ENCODE peak calls at places on chromosomes 2 and 18, in six cellular contexts. C is right lobe of liver, E is transverse colon, K is tibial nerve, B is A549, T is heart left ventricle. X is an unnamed sample. For H3K4me1, the result is how much of the 10 kb centered on the place peaks cover.

GRCh38 chr2:186771850-186772463 is 77.0 kb downstream of the ZSWIM2 start:
- DNase-seq in C (no peak), E (no peak), K (no peak), B (no peak), T (no peak), X (no peak)

GRCh38 chr18:30971338-30971956 is 71.1 kb downstream of the DSC3 start:
- DNase-seq in C (no peak), E (no peak), K (no peak), B (no peak), T (no peak), X (no peak)

GRCh38 chr2:235238537-235238936 is 255.3 kb upstream of the AGAP1 start:
- DNase-seq in C (no peak), E (peak), K (peak), B (no peak), T (no peak), X (peak)

GRCh38 chr18:75204978-75205759 is 3.8 kb downstream of the PTGR3 start:
- DNase-seq in C (no peak), E (no peak), K (no peak), B (no peak), T (no peak), X (no peak)

GRCh38 chr2:151777911-151778310 is 43.6 kb upstream of the NEB start:
- DNase-seq in C (no peak), E (no peak), K (no peak), B (no peak), T (no peak), X (no peak)

GRCh38 chr2:29729932-29730331 is 191.5 kb downstream of the ALK start:
- DNase-seq in C (no peak), E (no peak), K (no peak), B (no peak), T (no peak), X (no peak)

GRCh38 chr2:66573412-66573811 is 138.5 kb downstream of the MEIS1 start:
- DNase-seq in C (no peak), E (no peak), K (no peak), B (no peak), T (no peak), X (no peak)

GRCh38 chr18:65725421-65726050 is 25.3 kb upstream of the CDH7 start:
- DNase-seq in C (no peak), E (peak), K (no peak), B (no peak), T (no peak), X (no peak)

GRCh38 chr2:113217455-113218282 is 43.9 kb downstream of the PSD4 start:
- DNase-seq in C (no peak), E (no peak), K (no peak), B (no peak), T (no peak), X (no peak)

GRCh38 chr2:104429978-104430740 is 423.8 kb upstream of the POU3F3 start:
- DNase-seq in C (no peak), E (no peak), K (no peak), B (no peak), T (no peak), X (no peak)

GRCh38 chr2:97781981-97782380 is 68.6 kb downstream of the ZAP70 start:
- DNase-seq in C (no peak), E (peak), K (no peak), B (no peak), T (no peak), X (no peak)

GRCh38 chr2:42971947-42972736 is 179.8 kb upstream of the HAAO start:
- DNase-seq in C (peak), E (no peak), K (no peak), B (no peak), T (no peak), X (no peak)

GRCh38 chr2:102826904-102827303 is 65.1 kb downstream of the TMEM182 start:
- DNase-seq in C (no peak), E (no peak), K (no peak), B (no peak), T (peak), X (peak)

GRCh38 chr2:43796206-43796605 is 22.4 kb downstream of the DYNC2LI1 start:
- DNase-seq in C (no peak), E (no peak), K (no peak), B (no peak), T (no peak), X (no peak)

GRCh38 chr2:173972636-173973035 is 7.5 kb upstream of the SP3 start:
- DNase-seq in C (no peak), E (no peak), K (no peak), B (no peak), T (no peak), X (no peak)

GRCh38 chr18:8538935-8539334 is 70.3 kb upstream of the RAB12 start:
- DNase-seq in C (no peak), E (no peak), K (no peak), B (no peak), T (no peak), X (no peak)

GRCh38 chr18:76345901-76346300 is 149.1 kb downstream of the ZNF516 start:
- DNase-seq in C (no peak), E (no peak), K (no peak), B (no peak), T (no peak), X (no peak)

GRCh38 chr2:65153515-65153914 is 23.6 kb upstream of the RAB1A start:
- DNase-seq in C (no peak), E (no peak), K (no peak), B (no peak), T (no peak), X (no peak)

GRCh38 chr2:1886405-1886992 is 142.2 kb upstream of the PXDN start:
- DNase-seq in C (peak), E (peak), K (peak), B (peak), T (peak), X (peak)

GRCh38 chr2:205909194-205909572 is 176.8 kb downstream of the INO80D start:
- DNase-seq in C (no peak), E (peak), K (no peak), B (no peak), T (no peak), X (no peak)

GRCh38 chr2:185802926-185803325 is 64.3 kb downstream of the FSIP2 start:
- DNase-seq in C (no peak), E (no peak), K (no peak), B (no peak), T (no peak), X (no peak)

GRCh38 chr2:119546446-119546765 is 2.2 kb downstream of the CFAP221 start:
- DNase-seq in C (no peak), E (no peak), K (no peak), B (no peak), T (no peak), X (no peak)

GRCh38 chr2:190407662-190408537 is at the start of gene MFSD6:
- DNase-seq in C (peak), E (peak), K (peak), B (peak), T (peak), X (peak)

GRCh38 chr2:18209934-18210639 is 331.6 kb downstream of the KCNS3 start:
- DNase-seq in C (no peak), E (no peak), K (no peak), B (peak), T (no peak), X (no peak)

GRCh38 chr2:182132605-182133004 is 147.0 kb downstream of the PPP1R1C start:
- DNase-seq in C (no peak), E (no peak), K (no peak), B (no peak), T (no peak), X (no peak)

GRCh38 chr2:120509991-120510735 is 164.2 kb downstream of the INHBB start:
- DNase-seq in C (peak), E (no peak), K (no peak), B (no peak), T (no peak), X (no peak)

GRCh38 chr2:149037851-149038250 is 648 bp upstream of the LYPD6B start:
- DNase-seq in C (no peak), E (no peak), K (no peak), B (no peak), T (no peak), X (peak)

DNA sequence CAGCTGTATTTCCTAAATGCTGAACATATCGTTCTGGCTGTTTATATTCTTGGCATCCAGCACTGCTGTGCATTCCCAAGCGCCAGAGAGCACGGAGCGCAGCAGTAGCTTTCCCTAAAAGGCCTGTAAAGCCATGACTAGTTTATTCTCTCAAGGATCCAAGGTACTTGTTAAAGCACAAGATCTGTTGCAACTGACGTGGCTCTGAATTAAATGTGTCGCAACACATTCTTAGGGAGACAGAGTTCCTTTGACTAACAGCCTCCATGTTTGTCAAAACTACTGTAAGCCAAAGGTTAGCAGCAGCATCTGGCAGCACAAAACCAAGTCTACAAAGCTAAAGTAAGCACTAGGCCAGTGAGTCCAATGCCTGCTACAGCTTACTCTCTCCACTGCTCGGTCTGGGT is 188.6 kb upstream of the FN1 start:
- DNase-seq in C (no peak), E (peak), K (peak), B (no peak), T (no peak), X (no peak)
- H3K4me1 ChIP-seq in C (under half), E (under half), K (under half), B (under half), T (under half), X (under half)

DNA sequence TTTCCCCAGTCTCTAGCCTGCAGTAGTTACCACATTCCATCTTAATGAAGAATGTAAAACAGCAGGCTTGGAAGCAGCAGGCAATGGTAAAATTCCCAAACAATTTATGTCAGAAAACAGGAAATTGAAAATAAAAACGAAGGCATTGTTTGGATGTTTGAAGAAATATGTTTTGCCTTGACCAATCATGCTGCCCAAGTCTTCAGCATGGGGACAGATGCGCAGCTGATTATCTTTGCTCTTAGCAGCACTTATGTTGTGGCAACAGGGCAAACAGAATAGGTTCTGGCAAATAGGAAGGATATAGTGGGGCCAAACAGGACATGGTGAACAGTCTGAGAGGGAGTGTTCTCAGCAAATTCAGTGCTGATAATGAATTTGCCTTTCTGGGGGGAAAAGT is 239.3 kb upstream of the REV1 start:
- DNase-seq in C (no peak), E (no peak), K (no peak), B (no peak), T (no peak), X (no peak)
- TF ChIP-seq POLR2A in C (no peak), E (no peak), K (no peak), B (no peak), T (no peak), X (no peak)

GRCh38 chr2:36539631-36540030 is 58.3 kb downstream of the FEZ2 start:
- DNase-seq in C (no peak), E (no peak), K (no peak), B (no peak), T (no peak), X (no peak)
- H3K4me1 ChIP-seq in C (under half), E (under half), K (under half), B (under half), T (under half), X (under half)

DNA sequence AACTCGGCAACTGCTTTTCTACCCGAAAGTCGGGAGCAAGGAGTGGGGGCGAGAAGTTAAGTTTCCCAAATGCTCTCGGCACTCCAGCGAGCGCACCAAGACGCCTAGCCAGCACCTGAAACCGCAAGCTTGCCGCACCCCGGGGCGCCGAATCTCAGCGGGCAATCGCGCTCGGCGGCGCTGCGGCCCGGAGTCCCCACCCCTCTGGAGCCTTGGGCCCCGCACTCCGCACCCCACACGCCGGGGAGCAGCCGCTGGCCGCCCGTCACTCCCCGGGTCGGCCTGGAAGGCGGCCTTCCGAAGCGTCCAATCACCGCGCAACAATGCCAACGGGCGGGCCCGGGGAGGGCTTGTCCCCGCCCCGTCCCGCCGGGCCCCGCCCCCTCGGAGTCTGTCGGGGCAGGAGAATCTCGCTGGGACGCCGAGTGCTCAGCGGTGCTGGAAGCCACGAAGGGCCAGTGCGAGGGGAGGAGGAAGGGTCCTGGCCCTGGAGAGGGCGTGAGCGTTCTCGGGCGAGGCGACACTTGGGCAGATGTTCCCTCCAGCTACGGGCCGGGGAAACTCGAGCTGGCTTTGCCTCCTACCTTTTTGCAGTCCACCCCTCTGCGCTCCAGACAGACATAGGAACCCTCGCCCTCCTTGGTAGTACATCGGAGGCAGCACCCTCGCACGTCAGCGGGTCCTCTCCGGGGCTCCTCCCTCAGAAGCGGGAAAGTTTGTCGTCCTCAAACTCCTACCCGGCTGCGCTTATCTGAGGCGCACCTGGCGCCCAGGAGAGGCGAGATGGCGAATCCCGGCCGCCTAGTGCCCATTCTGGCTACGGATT is 1.1 kb upstream of the ZBTB7C start:
- DNase-seq in C (peak), E (peak), K (peak), B (peak), T (peak), X (peak)
- TF ChIP-seq POLR2A in C (peak), E (no peak), K (peak), B (no peak), T (peak), X (no peak)

GRCh38 chr2:10159486-10160160 is 37.1 kb downstream of the RRM2 start:
- DNase-seq in C (no peak), E (no peak), K (no peak), B (no peak), T (no peak), X (no peak)

GRCh38 chr2:10158681-10159080 is 36.1 kb downstream of the RRM2 start:
- DNase-seq in C (no peak), E (no peak), K (no peak), B (no peak), T (no peak), X (no peak)

GRCh38 chr2:10159086-10159485 is 36.5 kb downstream of the RRM2 start:
- DNase-seq in C (no peak), E (no peak), K (no peak), B (no peak), T (no peak), X (no peak)

GRCh38 chr2:10160226-10160955 is 37.9 kb downstream of the RRM2 start:
- DNase-seq in C (no peak), E (no peak), K (no peak), B (no peak), T (peak), X (no peak)

DNA sequence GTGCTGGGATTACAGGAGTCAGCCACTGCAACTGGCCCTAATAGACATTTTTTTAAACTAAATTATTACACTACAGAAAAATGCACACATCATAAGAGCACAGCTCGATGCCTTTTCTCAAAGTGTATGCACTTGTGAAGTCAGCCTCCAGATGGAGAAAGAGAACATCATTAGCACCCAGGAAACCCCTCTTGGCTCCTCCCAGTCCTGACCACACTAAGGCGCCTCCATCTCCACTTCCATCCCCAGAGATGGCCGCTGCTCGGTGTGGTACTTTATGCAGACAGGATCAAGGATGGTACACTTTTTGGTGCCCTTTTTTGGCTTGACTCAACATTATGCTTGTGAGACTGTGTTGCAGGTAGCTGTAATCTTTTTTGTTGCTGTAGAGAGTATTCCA is 34.8 kb downstream of the RRM2 start:
- DNase-seq in C (no peak), E (no peak), K (no peak), B (peak), T (no peak), X (no peak)
- H3K4me1 ChIP-seq in C (under half), E (under half), K (under half), B (under half), T (under half), X (under half)

GRCh38 chr2:96509114-96509846 is 4.1 kb upstream of the NEURL3 start:
- DNase-seq in C (peak), E (peak), K (peak), B (peak), T (peak), X (peak)
- TF ChIP-seq POLR2A in C (no peak), E (no peak), K (no peak), B (no peak), T (no peak), X (no peak)

GRCh38 chr2:222791946-222792649 is 68.7 kb upstream of the ACSL3 start:
- DNase-seq in C (peak), E (peak), K (peak), B (no peak), T (peak), X (no peak)

GRCh38 chr2:222796413-222797103 is 64.3 kb upstream of the ACSL3 start:
- DNase-seq in C (peak), E (no peak), K (no peak), B (no peak), T (no peak), X (peak)

GRCh38 chr2:222797308-222797707 is 63.5 kb upstream of the ACSL3 start:
- DNase-seq in C (no peak), E (no peak), K (no peak), B (peak), T (no peak), X (no peak)

GRCh38 chr2:222795671-222796357 is 65.0 kb upstream of the ACSL3 start:
- DNase-seq in C (no peak), E (no peak), K (no peak), B (no peak), T (no peak), X (no peak)

GRCh38 chr2:222794585-222795579 is 66.0 kb upstream of the ACSL3 start:
- DNase-seq in C (no peak), E (no peak), K (no peak), B (no peak), T (no peak), X (no peak)
- H3K4me1 ChIP-seq in C (under half), E (under half), K (under half), B (under half), T (under half), X (half or more)

GRCh38 chr2:189066037-189066436 is 91.9 kb downstream of the COL3A1 start:
- DNase-seq in C (no peak), E (no peak), K (no peak), B (no peak), T (no peak), X (no peak)
- TF ChIP-seq POLR2A in C (no peak), E (no peak), K (no peak), B (no peak), T (no peak), X (no peak)

GRCh38 chr2:105800953-105801635 is 56.4 kb downstream of the NCK2 start:
- DNase-seq in C (no peak), E (no peak), K (no peak), B (no peak), T (no peak), X (no peak)

GRCh38 chr2:105800036-105800755 is 55.5 kb downstream of the NCK2 start:
- DNase-seq in C (no peak), E (no peak), K (no peak), B (no peak), T (no peak), X (no peak)

GRCh38 chr2:105802587-105802986 is 57.9 kb downstream of the NCK2 start:
- DNase-seq in C (no peak), E (no peak), K (no peak), B (no peak), T (no peak), X (no peak)

GRCh38 chr2:105803337-105803736 is 58.6 kb downstream of the NCK2 start:
- DNase-seq in C (no peak), E (no peak), K (no peak), B (no peak), T (no peak), X (no peak)

GRCh38 chr2:105801961-105802360 is 57.2 kb downstream of the NCK2 start:
- DNase-seq in C (no peak), E (no peak), K (no peak), B (no peak), T (no peak), X (no peak)
- H3K4me1 ChIP-seq in C (under half), E (half or more), K (half or more), B (under half), T (half or more), X (half or more)

GRCh38 chr18:12726774-12727550 is 24.1 kb downstream of the PSMG2 start:
- DNase-seq in C (no peak), E (peak), K (peak), B (peak), T (no peak), X (peak)
- TF ChIP-seq POLR2A in C (no peak), E (no peak), K (no peak), B (no peak), T (no peak), X (no peak)